ENCODE peak calls at places on chromosomes 1 and 21, in seven cellular contexts. R, X, O, H, Q, E and A are unnamed samples.

GRCh38 chr21:35225573-35225972 is 176.5 kb upstream of the RUNX1 start:
- DNase-seq in E (no peak), O (no peak), Q (no peak), X (no peak), R (no peak), H (no peak), A (no peak)

GRCh38 chr1:91024501-91025119 is 2.8 kb upstream of the ZNF644 start:
- DNase-seq in E (no peak), H (no peak), R (no peak), Q (no peak), X (no peak), O (no peak), A (no peak)

GRCh38 chr1:23367451-23367790 is 2.2 kb downstream of the ZNF436 start:
- DNase-seq in R (no peak), Q (no peak), E (no peak), O (no peak), H (no peak), X (no peak), A (no peak)

GRCh38 chr1:178046856-178047255 is 47.0 kb upstream of the RASAL2 start:
- DNase-seq in H (no peak), X (no peak), R (no peak), Q (no peak), O (no peak), E (no peak), A (no peak)

GRCh38 chr1:234589064-234589765 is 20.8 kb downstream of the IRF2BP2 start:
- DNase-seq in E (no peak), O (no peak), H (no peak), R (no peak), Q (no peak), X (no peak), A (no peak)

GRCh38 chr1:23019851-23020625 is 770 bp downstream of the KDM1A start:
- DNase-seq in H (peak), E (no peak), O (peak), R (peak), Q (peak), X (peak), A (peak)

GRCh38 chr1:18938707-18939070 is 17.8 kb downstream of the IFFO2 start:
- DNase-seq in O (no peak), X (no peak), Q (peak), E (no peak), R (no peak), H (peak), A (no peak)

GRCh38 chr1:175073054-175073453 is 5.4 kb downstream of the TNN start:
- DNase-seq in H (no peak), X (no peak), R (no peak), O (peak), E (no peak), Q (peak), A (no peak)

GRCh38 chr1:174815036-174815435 is 184.7 kb upstream of the CACYBP start:
- DNase-seq in R (no peak), Q (peak), E (no peak), H (peak), O (peak), X (no peak), A (peak)

GRCh38 chr1:166489670-166490436 is 323.1 kb upstream of the FAM78B start:
- DNase-seq in E (no peak), X (no peak), Q (peak), O (peak), H (no peak), R (no peak), A (no peak)

GRCh38 chr1:99850458-99850974 is 355 bp downstream of the AGL start:
- DNase-seq in X (no peak), H (no peak), R (no peak), O (no peak), E (no peak), Q (no peak), A (no peak)

GRCh38 chr1:170321113-170321512 is 175.4 kb downstream of the NTMT2 start:
- DNase-seq in O (peak), R (no peak), E (no peak), H (no peak), X (no peak), Q (no peak), A (peak)

GRCh38 chr1:53549287-53549686 is 90.1 kb downstream of the DMRTB1 start:
- DNase-seq in H (no peak), E (no peak), R (no peak), X (no peak), O (no peak), Q (no peak), A (no peak)

GRCh38 chr1:8027748-8028631 is 1.9 kb upstream of the ERRFI1 start:
- DNase-seq in Q (peak), R (no peak), O (peak), E (no peak), H (peak), X (no peak), A (peak)

GRCh38 chr1:53654216-53655210 is 84.5 kb downstream of the GLIS1 start:
- DNase-seq in R (no peak), E (no peak), H (peak), Q (no peak), X (no peak), O (peak), A (peak)

GRCh38 chr21:39842741-39843146 is 24.5 kb upstream of the PCP4 start:
- DNase-seq in E (no peak), O (no peak), X (no peak), H (no peak), R (no peak), Q (no peak), A (no peak)

GRCh38 chr1:71780681-71781080 is 501.7 kb downstream of the NEGR1 start:
- DNase-seq in H (peak), Q (peak), E (no peak), O (no peak), X (no peak), R (no peak), A (peak)

GRCh38 chr1:154970631-154971340 is at the start of gene SHC1:
- DNase-seq in O (peak), Q (peak), E (peak), X (peak), R (peak), H (peak), A (peak)

GRCh38 chr21:30152792-30153191 is 13.8 kb downstream of the CLDN17 start:
- DNase-seq in R (no peak), H (no peak), O (no peak), X (no peak), Q (no peak), E (no peak), A (no peak)

GRCh38 chr1:106637566-106637965 is 418.9 kb upstream of the PRMT6 start:
- DNase-seq in R (no peak), E (no peak), X (no peak), Q (no peak), O (no peak), H (no peak), A (no peak)

GRCh38 chr1:191851799-191852595 is 306.3 kb upstream of the RGS18 start:
- DNase-seq in Q (peak), E (no peak), R (no peak), X (no peak), H (no peak), O (no peak), A (peak)

GRCh38 chr1:154295408-154296235 is 23.2 kb downstream of the HAX1 start:
- DNase-seq in O (peak), Q (no peak), R (no peak), H (no peak), X (no peak), E (no peak), A (no peak)

GRCh38 chr21:29163381-29164115 is 33.1 kb downstream of the MAP3K7CL start:
- DNase-seq in E (no peak), Q (peak), H (no peak), O (peak), X (no peak), R (no peak), A (no peak)

GRCh38 chr1:240169188-240169587 is 77.5 kb downstream of the FMN2 start:
- DNase-seq in R (no peak), H (peak), Q (no peak), X (no peak), E (no peak), O (no peak), A (peak)

GRCh38 chr21:46555225-46555617 is 49.7 kb downstream of the S100B start:
- DNase-seq in O (no peak), E (peak), R (no peak), Q (no peak), X (no peak), H (no peak), A (no peak)

GRCh38 chr1:67496329-67496728 is 66.1 kb upstream of the SERBP1 start:
- DNase-seq in E (no peak), O (no peak), Q (peak), H (no peak), R (no peak), X (no peak), A (no peak)

GRCh38 chr1:38758824-38759223 is 100.7 kb downstream of the RRAGC start:
- DNase-seq in X (no peak), Q (no peak), R (no peak), E (no peak), H (no peak), O (no peak), A (no peak)

GRCh38 chr1:224160171-224160682 is 22.8 kb upstream of the DEGS1 start:
- DNase-seq in R (no peak), O (no peak), E (no peak), Q (no peak), H (no peak), X (no peak), A (no peak)

GRCh38 chr1:169618367-169618766 is 11.6 kb downstream of the SELP start:
- DNase-seq in H (no peak), E (no peak), R (no peak), X (no peak), O (no peak), Q (no peak), A (no peak)

GRCh38 chr1:246114369-246114768 is 392.7 kb downstream of the SMYD3 start:
- DNase-seq in Q (no peak), E (no peak), R (no peak), X (no peak), O (no peak), H (peak), A (no peak)

GRCh38 chr1:5664081-5664480 is 328.1 kb downstream of the NPHP4 start:
- DNase-seq in O (no peak), X (no peak), E (no peak), H (no peak), Q (no peak), R (no peak), A (no peak)

GRCh38 chr1:183195146-183195571 is 9.1 kb downstream of the LAMC2 start:
- DNase-seq in E (no peak), R (no peak), H (peak), O (no peak), Q (peak), X (no peak), A (peak)

DNA sequence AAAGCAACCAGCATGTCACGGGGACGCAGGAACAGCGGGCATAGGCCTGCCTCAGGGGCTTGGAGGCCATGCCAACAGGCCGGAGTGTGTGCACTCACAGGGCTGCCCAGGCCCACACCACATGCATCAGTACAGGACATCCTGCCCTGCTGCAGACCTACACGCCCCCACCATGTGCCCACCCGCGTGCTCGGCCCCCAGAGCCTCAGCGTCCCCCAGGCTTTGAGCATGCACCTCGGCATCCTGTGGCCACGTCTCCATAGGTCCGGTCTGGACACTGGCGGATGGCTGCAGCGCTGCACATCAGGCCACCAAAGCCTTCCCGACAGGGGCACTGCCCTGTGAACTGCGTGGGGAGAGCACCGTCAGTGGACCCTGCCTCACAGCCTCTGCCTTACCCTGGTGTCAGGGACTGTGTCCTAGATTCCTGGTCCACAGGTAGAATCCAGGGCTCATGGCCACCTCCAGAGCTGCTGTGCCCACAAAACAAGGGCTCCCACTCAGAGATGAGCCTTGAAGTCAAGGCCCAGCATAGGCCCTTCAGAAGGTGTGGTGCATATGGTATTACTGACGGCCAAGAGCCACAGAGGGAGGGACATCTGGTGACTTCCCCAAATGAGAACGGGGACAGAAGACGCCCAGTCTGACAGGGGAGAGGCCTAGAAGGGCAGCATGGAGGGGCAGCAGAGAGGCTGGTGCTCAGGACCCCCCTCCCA is 25.4 kb downstream of the LAMB3 start:
- DNase-seq in O (no peak), E (no peak), Q (no peak), R (no peak), X (no peak), H (no peak), A (no peak)
- H2BK120ac ChIP-seq in O (no peak), E (no peak), Q (no peak), R (no peak), X (peak), H (no peak), A (no peak)

GRCh38 chr1:243230914-243231313 is 24.2 kb downstream of the CEP170 start:
- DNase-seq in R (no peak), Q (peak), E (no peak), H (peak), X (no peak), O (peak), A (peak)

GRCh38 chr1:243233908-243234307 is 21.2 kb downstream of the CEP170 start:
- DNase-seq in Q (no peak), E (no peak), H (no peak), R (no peak), X (no peak), O (peak), A (peak)

GRCh38 chr1:243236604-243237252 is 18.4 kb downstream of the CEP170 start:
- DNase-seq in E (no peak), O (no peak), X (no peak), H (no peak), Q (no peak), R (no peak), A (no peak)

GRCh38 chr1:243229526-243229925 is 25.6 kb downstream of the CEP170 start:
- DNase-seq in E (no peak), H (no peak), Q (no peak), R (no peak), X (no peak), O (no peak), A (no peak)

DNA sequence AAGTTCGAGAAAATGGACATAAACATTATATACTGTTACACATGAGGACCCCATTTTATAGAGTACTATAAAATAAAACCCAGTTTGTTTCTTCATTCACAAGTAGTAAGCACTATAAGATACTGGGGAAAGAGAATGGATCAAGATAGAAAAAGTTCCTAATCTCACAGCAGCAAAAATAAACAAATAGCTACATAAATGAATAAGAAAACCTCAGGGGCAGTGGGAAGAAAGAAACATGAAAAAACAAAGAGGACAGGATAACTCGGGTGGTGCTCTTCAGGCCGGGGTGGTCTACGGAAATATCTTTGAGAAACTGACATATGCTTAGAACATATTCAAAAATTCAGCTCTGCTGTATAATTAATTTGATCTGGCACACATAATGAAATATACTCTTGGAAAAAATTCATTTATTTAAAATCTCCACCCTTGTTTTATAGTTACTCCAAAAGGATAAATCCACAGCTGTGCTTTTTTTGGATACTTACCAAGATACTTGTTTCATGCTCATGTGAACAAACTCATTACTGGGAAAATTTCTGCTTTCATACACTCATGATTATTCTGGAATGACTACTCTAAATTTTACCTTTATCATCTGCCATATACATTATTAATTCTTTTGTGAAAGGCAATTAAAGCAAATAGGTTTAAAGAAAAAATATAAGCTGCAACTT is 20.0 kb downstream of the CEP170 start:
- DNase-seq in X (no peak), O (no peak), H (no peak), E (no peak), R (no peak), Q (no peak), A (peak)
- H2BK120ac ChIP-seq in X (no peak), O (no peak), H (no peak), E (no peak), R (no peak), Q (no peak), A (no peak)

DNA sequence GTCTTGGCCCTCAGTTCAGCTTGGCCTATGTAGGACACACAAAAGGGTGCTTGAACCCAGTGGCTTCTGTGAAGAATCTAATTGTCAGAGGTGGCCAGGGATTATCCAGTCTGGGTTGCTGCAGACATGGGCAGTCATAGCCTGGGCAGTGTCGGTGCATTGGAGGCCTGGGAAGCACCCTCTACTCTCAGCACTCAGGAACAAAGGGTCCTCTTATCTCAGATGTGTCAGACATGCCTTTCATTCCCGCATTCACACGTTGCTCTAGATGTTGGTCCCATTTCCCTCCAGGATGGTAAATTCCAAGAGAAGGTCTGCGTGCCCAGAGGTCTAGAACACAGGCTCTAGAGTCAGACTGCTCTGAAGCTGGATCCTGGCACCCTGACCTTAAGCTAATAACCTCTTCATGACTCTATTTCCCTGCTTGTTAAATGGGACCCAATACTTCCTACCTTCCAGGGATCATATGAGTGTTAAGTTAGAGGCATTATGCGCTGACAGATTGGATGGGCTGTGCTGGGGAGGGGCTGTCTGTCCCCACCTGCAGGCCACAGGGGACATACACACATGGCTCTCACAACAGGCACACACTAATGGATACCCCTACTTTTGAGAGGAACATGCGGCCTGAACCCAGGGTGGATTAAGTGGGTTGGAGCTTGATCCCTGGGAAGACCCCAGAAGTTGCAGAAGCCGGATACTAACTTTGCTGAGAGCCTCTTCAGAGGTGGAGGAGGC is 16.5 kb upstream of the EDN2 start:
- DNase-seq in H (peak), R (no peak), E (no peak), X (no peak), Q (peak), O (no peak), A (no peak)
- H2BK120ac ChIP-seq in H (peak), R (no peak), E (no peak), X (peak), Q (peak), O (no peak), A (no peak)

GRCh38 chr1:181620183-181620582 is 136.9 kb downstream of the CACNA1E start:
- DNase-seq in E (no peak), R (no peak), H (no peak), X (no peak), Q (no peak), O (no peak), A (no peak)
- H2BK120ac ChIP-seq in E (no peak), R (no peak), H (no peak), X (no peak), Q (no peak), O (no peak), A (no peak)

GRCh38 chr21:32237021-32237420 is 41.8 kb downstream of the MIS18A start:
- DNase-seq in H (no peak), R (no peak), O (no peak), E (no peak), X (no peak), Q (no peak), A (no peak)
- H2BK120ac ChIP-seq in H (no peak), R (no peak), O (no peak), E (no peak), X (no peak), Q (no peak), A (no peak)

DNA sequence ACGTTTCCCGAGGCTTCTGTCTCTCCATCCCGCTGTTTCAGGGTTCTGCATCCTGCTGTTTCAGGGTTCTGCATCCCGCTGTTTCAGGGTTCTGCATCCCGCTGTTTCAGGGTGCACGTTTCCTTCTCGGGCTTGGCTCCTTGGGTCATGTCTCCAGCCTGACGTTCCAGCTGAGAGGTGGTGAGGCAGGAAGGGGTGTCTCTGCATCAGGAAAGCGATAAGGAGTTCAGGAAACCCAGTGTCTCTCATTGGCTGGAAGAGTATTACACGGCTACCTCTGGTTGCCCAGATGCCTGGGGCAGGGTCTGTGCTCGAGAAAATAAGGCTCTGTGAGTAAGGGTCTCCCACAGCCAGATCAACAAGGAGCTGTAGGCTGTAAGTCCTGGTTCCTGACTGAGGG is 21.1 kb downstream of the ADARB1 start:
- DNase-seq in H (no peak), Q (no peak), E (no peak), O (no peak), R (no peak), X (no peak), A (no peak)
- H2BK120ac ChIP-seq in H (no peak), Q (no peak), E (no peak), O (no peak), R (no peak), X (no peak), A (no peak)

GRCh38 chr1:108860190-108860907 is 3.5 kb upstream of the AKNAD1 start:
- DNase-seq in X (no peak), E (no peak), H (no peak), O (no peak), Q (no peak), R (no peak), A (no peak)
- H2BK120ac ChIP-seq in X (no peak), E (no peak), H (no peak), O (no peak), Q (no peak), R (no peak), A (no peak)